ENCODE peak calls at places on chromosome 10, in nine cellular contexts. K is suprapubic skin, Y is spleen, O is gastrocnemius medialis, D is ovary, F is heart left ventricle, Z is stomach, A is esophagus squamous epithelium, C is IMR-90. J is an unnamed sample.

GRCh38 chr10:17201165-17202013 is at the start of gene TRDMT1:
- DNase-seq in D (peak; percentile 92), O (peak; percentile 66), K (peak; percentile 92), A (peak; percentile 23), Z (peak; percentile 85), F (peak; percentile 92), Y (peak; percentile 96), C (peak; percentile 86), J (peak; percentile 88)

GRCh38 chr10:31353574-31353973 is 34.6 kb downstream of the ZEB1 start:
- DNase-seq in Y (no peak), K (no peak), O (no peak), A (no peak), D (no peak), C (peak; percentile 76), F (no peak), Z (no peak), J (no peak)

GRCh38 chr10:131656009-131656408 is 244.8 kb upstream of the PPP2R2D start:
- DNase-seq in Z (peak; percentile 19), F (no peak), C (no peak), Y (no peak), D (no peak), A (no peak), K (peak; percentile 43), O (no peak), J (no peak)

GRCh38 chr10:132884691-132885271 is 57.6 kb downstream of the CFAP46 start:
- DNase-seq in D (no peak), C (no peak), F (peak; percentile 40), Y (peak; percentile 73), O (no peak), K (peak; percentile 74), A (no peak), Z (no peak), J (peak; percentile 44)

GRCh38 chr10:112695539-112695938 is 248.5 kb downstream of the VTI1A start:
- DNase-seq in C (no peak), O (no peak), A (no peak), Y (no peak), F (no peak), D (no peak), K (no peak), Z (no peak), J (no peak)

GRCh38 chr10:56318816-56319215 is 42.2 kb downstream of the ZWINT start:
- DNase-seq in D (no peak), Y (no peak), F (no peak), A (no peak), C (no peak), K (no peak), O (no peak), Z (no peak), J (no peak)

GRCh38 chr10:62426600-62426999 is 52.4 kb downstream of the ZNF365 start:
- DNase-seq in D (no peak), A (no peak), K (no peak), Y (no peak), F (no peak), Z (no peak), C (no peak), O (no peak), J (no peak)

GRCh38 chr10:132113766-132114365 is 48.1 kb downstream of the JAKMIP3 start:
- DNase-seq in K (peak; percentile 43), F (peak; percentile 20), Y (peak; percentile 47), A (no peak), O (no peak), C (no peak), Z (peak; percentile 16), D (peak; percentile 13), J (peak; percentile 55)

GRCh38 chr10:118003146-118003545 is 43.6 kb downstream of the RAB11FIP2 start:
- DNase-seq in D (no peak), Y (no peak), C (no peak), K (no peak), O (no peak), Z (no peak), F (no peak), A (no peak), J (no peak)

GRCh38 chr10:124643281-124644009 is 100.7 kb downstream of the FAM53B start:
- DNase-seq in Y (peak; percentile 72), Z (no peak), D (no peak), O (no peak), C (no peak), F (no peak), K (no peak), A (no peak), J (no peak)

GRCh38 chr10:110311357-110311949 is 6.7 kb upstream of the SMNDC1 start:
- DNase-seq in K (no peak), O (no peak), A (no peak), Y (no peak), D (peak; percentile 42), C (peak; percentile 70), Z (peak; percentile 57), F (no peak), J (no peak)

GRCh38 chr10:99551158-99551557 is 18.4 kb downstream of the NKX2-3 start:
- DNase-seq in K (no peak), A (no peak), O (peak; percentile 18), Z (no peak), F (no peak), C (peak; percentile 56), Y (no peak), D (no peak), J (no peak)

GRCh38 chr10:99544322-99544721 is 11.6 kb downstream of the NKX2-3 start:
- DNase-seq in K (no peak), F (no peak), A (no peak), D (no peak), C (no peak), Z (no peak), O (no peak), Y (no peak), J (no peak)

GRCh38 chr10:99551616-99552015 is 18.9 kb downstream of the NKX2-3 start:
- DNase-seq in Z (no peak), K (no peak), A (no peak), Y (no peak), O (no peak), C (no peak), D (no peak), F (no peak), J (no peak)

DNA sequence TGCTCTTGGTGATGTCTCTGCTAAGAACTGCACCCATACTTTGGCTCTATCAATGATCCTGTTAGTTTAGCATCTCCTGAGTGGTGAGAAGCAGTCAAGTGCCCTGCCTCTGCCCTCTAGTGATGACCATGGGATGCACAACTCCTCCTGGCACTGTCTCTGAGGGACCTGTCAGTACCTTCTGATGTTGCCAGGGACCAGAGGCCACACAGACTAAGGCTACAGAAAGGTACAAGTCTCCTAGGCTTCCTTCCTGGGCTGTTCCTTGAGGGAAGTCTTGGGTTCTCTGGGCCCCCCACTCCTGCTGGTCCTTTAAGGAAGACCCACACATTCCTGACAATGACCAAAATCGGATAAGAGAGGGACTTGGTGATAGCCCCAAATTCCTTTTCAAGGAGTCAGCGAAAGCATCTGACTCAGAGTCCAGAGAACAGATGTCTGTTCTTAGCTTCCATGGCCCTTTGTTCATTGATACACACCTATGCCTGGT is 15.3 kb downstream of the NKX2-3 start:
- DNase-seq in D (no peak), Y (no peak), O (no peak), Z (no peak), K (no peak), F (no peak), C (peak; percentile 8), A (no peak), J (no peak)
- TF ChIP-seq CTCF in D (no peak), Y (no peak), O (no peak), Z (no peak), K (no peak), F (peak; percentile 10), C (peak; percentile 32), A (peak; percentile 46), J (peak; percentile 40)

GRCh38 chr10:98376485-98376884 is 38.5 kb downstream of the PYROXD2 start:
- DNase-seq in A (no peak), K (no peak), O (no peak), Y (no peak), C (peak; percentile 69), D (no peak), Z (no peak), F (no peak), J (no peak)

GRCh38 chr10:98377001-98377400 is 38.0 kb downstream of the PYROXD2 start:
- DNase-seq in Z (no peak), C (no peak), D (no peak), O (no peak), A (no peak), K (no peak), F (no peak), Y (no peak), J (no peak)

GRCh38 chr10:98378722-98379121 is 36.3 kb downstream of the PYROXD2 start:
- DNase-seq in D (no peak), A (no peak), K (no peak), Y (no peak), C (peak; percentile 91), O (no peak), F (no peak), Z (no peak), J (no peak)

GRCh38 chr10:98374176-98374969 is 40.6 kb downstream of the PYROXD2 start:
- DNase-seq in O (no peak), Y (no peak), A (no peak), C (peak; percentile 91), Z (no peak), F (no peak), D (no peak), K (no peak), J (no peak)

GRCh38 chr10:98377536-98377935 is 37.4 kb downstream of the PYROXD2 start:
- DNase-seq in Z (no peak), O (no peak), Y (no peak), C (no peak), F (no peak), A (no peak), D (no peak), K (no peak), J (no peak)
- H3K27ac ChIP-seq in Z (no peak overlapping the region), O (no peak overlapping the region), Y (no peak overlapping the region), C (no peak overlapping the region), F (no peak overlapping the region), A (no peak overlapping the region), D (no peak overlapping the region), K (no peak overlapping the region), J (no peak overlapping the region)

GRCh38 chr10:119872860-119873671 is 423 bp upstream of the MCMBP start:
- DNase-seq in F (peak; percentile 96), K (peak; percentile 88), D (peak; percentile 89), C (peak; percentile 80), A (peak; percentile 28), Z (peak; percentile 89), O (peak; percentile 71), Y (peak; percentile 98), J (peak; percentile 92)
- TF ChIP-seq POLR2A in F (no peak), K (no peak), D (no peak), C (no peak), A (no peak), Z (no peak), O (peak; percentile 42), Y (no peak), J (peak; percentile 50)

DNA sequence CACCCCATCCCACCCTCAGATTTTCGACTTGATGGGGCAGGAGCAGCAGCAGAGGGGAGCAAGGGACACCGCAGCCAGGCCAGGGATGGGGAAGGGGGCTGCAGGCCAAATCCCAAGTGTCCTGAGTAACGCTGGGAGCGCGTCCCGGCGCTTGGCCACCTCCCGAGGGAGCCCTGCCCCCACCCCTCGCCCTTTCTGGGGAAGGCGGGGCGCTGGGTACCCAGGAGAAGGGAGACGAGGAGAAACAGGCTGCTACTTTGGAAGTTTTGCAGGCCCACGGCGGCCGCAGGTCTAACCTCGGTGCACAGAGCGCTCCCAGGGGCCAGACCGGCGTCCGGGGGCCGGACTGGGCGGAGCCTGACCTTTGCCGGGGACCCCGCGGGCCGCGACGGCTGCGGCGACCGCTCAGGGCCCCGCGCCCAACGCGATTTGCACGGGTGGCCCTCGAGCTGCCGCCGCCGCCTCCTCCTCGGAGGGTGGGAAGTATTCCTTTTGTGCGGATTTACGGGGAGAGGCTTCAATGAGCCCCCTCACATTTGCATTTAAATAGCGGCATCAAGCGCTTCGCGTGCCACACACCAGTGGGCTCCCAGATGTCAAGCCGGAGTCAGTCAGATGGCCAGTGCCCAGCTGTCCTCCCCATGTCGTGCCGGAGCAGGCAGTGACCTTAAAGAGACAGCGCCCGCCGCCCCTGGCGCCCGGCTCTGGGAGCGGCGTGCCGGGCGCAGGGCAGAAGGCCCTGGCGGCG is 2.9 kb upstream of the EBF3 start:
- DNase-seq in C (no peak), Y (peak; percentile 71), O (no peak), Z (no peak), A (no peak), D (no peak), F (no peak), K (peak; percentile 71), J (no peak)
- TF ChIP-seq CTCF in C (no peak), Y (no peak), O (no peak), Z (no peak), A (no peak), D (no peak), F (no peak), K (no peak), J (no peak)